ENCODE peak calls at places on chromosomes 7 and 10, in seven cellular contexts. One of them, this sample, is unnamed.

GRCh38 chr7:50317221-50317678 is 12.7 kb downstream of the IKZF1 start:
- DNase-seq in AG04450: no peak
- DNase-seq in ovary: no peak
- DNase-seq in right cardiac atrium: no peak
- DNase-seq in stimulated activated CD4-positive, alpha-beta T cell treated with anti-CD3 and anti-CD28 coated beads, Interleukin-4, amount 100 ng/mL, for 4 hours: no peak
- DNase-seq in activated CD8-positive, alpha-beta memory T cell treated with anti-CD3 and anti-CD28 coated beads, Interleukin-2, amount 50 U/mL, for 4 hours: no peak
- DNase-seq in upper lobe of right lung: no peak
- DNase-seq in this sample: no peak

GRCh38 chr10:27723436-27723835 is 22.2 kb downstream of the MKX start:
- DNase-seq in activated CD8-positive, alpha-beta memory T cell treated with anti-CD3 and anti-CD28 coated beads, Interleukin-2, amount 50 U/mL, for 4 hours: no peak
- DNase-seq in ovary: no peak
- DNase-seq in upper lobe of right lung: no peak
- DNase-seq in AG04450: no peak
- DNase-seq in right cardiac atrium: no peak
- DNase-seq in stimulated activated CD4-positive, alpha-beta T cell treated with anti-CD3 and anti-CD28 coated beads, Interleukin-4, amount 100 ng/mL, for 4 hours: no peak
- DNase-seq in this sample: no peak

GRCh38 chr7:20267482-20267881 is 50.3 kb upstream of the MACC1 start:
- DNase-seq in ovary: no peak
- DNase-seq in stimulated activated CD4-positive, alpha-beta T cell treated with anti-CD3 and anti-CD28 coated beads, Interleukin-4, amount 100 ng/mL, for 4 hours: no peak
- DNase-seq in right cardiac atrium: no peak
- DNase-seq in activated CD8-positive, alpha-beta memory T cell treated with anti-CD3 and anti-CD28 coated beads, Interleukin-2, amount 50 U/mL, for 4 hours: no peak
- DNase-seq in upper lobe of right lung: no peak
- DNase-seq in AG04450: no peak
- DNase-seq in this sample: no peak

GRCh38 chr10:29681700-29682444 is 47.1 kb upstream of the SVIL start:
- DNase-seq in right cardiac atrium: no peak
- DNase-seq in ovary: no peak
- DNase-seq in activated CD8-positive, alpha-beta memory T cell treated with anti-CD3 and anti-CD28 coated beads, Interleukin-2, amount 50 U/mL, for 4 hours: peak; percentile 26
- DNase-seq in AG04450: no peak
- DNase-seq in upper lobe of right lung: peak; percentile 77
- DNase-seq in stimulated activated CD4-positive, alpha-beta T cell treated with anti-CD3 and anti-CD28 coated beads, Interleukin-4, amount 100 ng/mL, for 4 hours: peak; percentile 40
- DNase-seq in this sample: no peak

GRCh38 chr7:149856-150636 is 42.3 kb upstream of the FAM20C start:
- DNase-seq in AG04450: no peak
- DNase-seq in ovary: peak; percentile 75
- DNase-seq in upper lobe of right lung: peak; percentile 91
- DNase-seq in activated CD8-positive, alpha-beta memory T cell treated with anti-CD3 and anti-CD28 coated beads, Interleukin-2, amount 50 U/mL, for 4 hours: peak; percentile 44
- DNase-seq in right cardiac atrium: peak; percentile 86
- DNase-seq in stimulated activated CD4-positive, alpha-beta T cell treated with anti-CD3 and anti-CD28 coated beads, Interleukin-4, amount 100 ng/mL, for 4 hours: peak; percentile 20
- DNase-seq in this sample: peak; percentile 56

GRCh38 chr7:92421676-92422435 is 25.4 kb upstream of the GATAD1 start:
- DNase-seq in ovary: peak; percentile 20
- DNase-seq in upper lobe of right lung: no peak
- DNase-seq in stimulated activated CD4-positive, alpha-beta T cell treated with anti-CD3 and anti-CD28 coated beads, Interleukin-4, amount 100 ng/mL, for 4 hours: no peak
- DNase-seq in AG04450: no peak
- DNase-seq in right cardiac atrium: no peak
- DNase-seq in activated CD8-positive, alpha-beta memory T cell treated with anti-CD3 and anti-CD28 coated beads, Interleukin-2, amount 50 U/mL, for 4 hours: no peak
- DNase-seq in this sample: no peak

GRCh38 chr10:132368881-132369635 is 27.9 kb upstream of the PWWP2B start:
- DNase-seq in upper lobe of right lung: no peak
- DNase-seq in AG04450: no peak
- DNase-seq in activated CD8-positive, alpha-beta memory T cell treated with anti-CD3 and anti-CD28 coated beads, Interleukin-2, amount 50 U/mL, for 4 hours: no peak
- DNase-seq in right cardiac atrium: no peak
- DNase-seq in ovary: no peak
- DNase-seq in stimulated activated CD4-positive, alpha-beta T cell treated with anti-CD3 and anti-CD28 coated beads, Interleukin-4, amount 100 ng/mL, for 4 hours: no peak
- DNase-seq in this sample: no peak

GRCh38 chr10:127527891-127528290 is 21.2 kb upstream of the NPS start:
- DNase-seq in AG04450: no peak
- DNase-seq in ovary: peak; percentile 37
- DNase-seq in upper lobe of right lung: no peak
- DNase-seq in stimulated activated CD4-positive, alpha-beta T cell treated with anti-CD3 and anti-CD28 coated beads, Interleukin-4, amount 100 ng/mL, for 4 hours: no peak
- DNase-seq in right cardiac atrium: peak; percentile 80
- DNase-seq in activated CD8-positive, alpha-beta memory T cell treated with anti-CD3 and anti-CD28 coated beads, Interleukin-2, amount 50 U/mL, for 4 hours: no peak
- DNase-seq in this sample: peak; percentile 51

GRCh38 chr7:83996879-83997278 is 197.7 kb downstream of the SEMA3A start:
- DNase-seq in stimulated activated CD4-positive, alpha-beta T cell treated with anti-CD3 and anti-CD28 coated beads, Interleukin-4, amount 100 ng/mL, for 4 hours: no peak
- DNase-seq in activated CD8-positive, alpha-beta memory T cell treated with anti-CD3 and anti-CD28 coated beads, Interleukin-2, amount 50 U/mL, for 4 hours: no peak
- DNase-seq in ovary: no peak
- DNase-seq in AG04450: no peak
- DNase-seq in upper lobe of right lung: no peak
- DNase-seq in right cardiac atrium: no peak
- DNase-seq in this sample: no peak

GRCh38 chr7:56009695-56010094 is 41.5 kb downstream of the PSPH start:
- DNase-seq in AG04450: no peak
- DNase-seq in stimulated activated CD4-positive, alpha-beta T cell treated with anti-CD3 and anti-CD28 coated beads, Interleukin-4, amount 100 ng/mL, for 4 hours: no peak
- DNase-seq in right cardiac atrium: no peak
- DNase-seq in activated CD8-positive, alpha-beta memory T cell treated with anti-CD3 and anti-CD28 coated beads, Interleukin-2, amount 50 U/mL, for 4 hours: no peak
- DNase-seq in ovary: no peak
- DNase-seq in upper lobe of right lung: no peak
- DNase-seq in this sample: peak; percentile 65

GRCh38 chr10:59977486-59977885 is 71.1 kb upstream of the CCDC6 start:
- DNase-seq in activated CD8-positive, alpha-beta memory T cell treated with anti-CD3 and anti-CD28 coated beads, Interleukin-2, amount 50 U/mL, for 4 hours: no peak
- DNase-seq in AG04450: no peak
- DNase-seq in right cardiac atrium: no peak
- DNase-seq in ovary: no peak
- DNase-seq in stimulated activated CD4-positive, alpha-beta T cell treated with anti-CD3 and anti-CD28 coated beads, Interleukin-4, amount 100 ng/mL, for 4 hours: no peak
- DNase-seq in upper lobe of right lung: no peak
- DNase-seq in this sample: no peak

GRCh38 chr7:68754414-68754813 is 843.9 kb upstream of the AUTS2 start:
- DNase-seq in AG04450: no peak
- DNase-seq in stimulated activated CD4-positive, alpha-beta T cell treated with anti-CD3 and anti-CD28 coated beads, Interleukin-4, amount 100 ng/mL, for 4 hours: no peak
- DNase-seq in activated CD8-positive, alpha-beta memory T cell treated with anti-CD3 and anti-CD28 coated beads, Interleukin-2, amount 50 U/mL, for 4 hours: no peak
- DNase-seq in ovary: no peak
- DNase-seq in upper lobe of right lung: no peak
- DNase-seq in right cardiac atrium: no peak
- DNase-seq in this sample: no peak

GRCh38 chr7:36683695-36684357 is 40.5 kb downstream of the AOAH start:
- DNase-seq in activated CD8-positive, alpha-beta memory T cell treated with anti-CD3 and anti-CD28 coated beads, Interleukin-2, amount 50 U/mL, for 4 hours: no peak
- DNase-seq in upper lobe of right lung: no peak
- DNase-seq in right cardiac atrium: no peak
- DNase-seq in ovary: no peak
- DNase-seq in AG04450: no peak
- DNase-seq in stimulated activated CD4-positive, alpha-beta T cell treated with anti-CD3 and anti-CD28 coated beads, Interleukin-4, amount 100 ng/mL, for 4 hours: no peak
- DNase-seq in this sample: no peak

GRCh38 chr7:33495207-33495606 is 365.8 kb downstream of the BBS9 start:
- DNase-seq in activated CD8-positive, alpha-beta memory T cell treated with anti-CD3 and anti-CD28 coated beads, Interleukin-2, amount 50 U/mL, for 4 hours: no peak
- DNase-seq in stimulated activated CD4-positive, alpha-beta T cell treated with anti-CD3 and anti-CD28 coated beads, Interleukin-4, amount 100 ng/mL, for 4 hours: no peak
- DNase-seq in upper lobe of right lung: no peak
- DNase-seq in ovary: no peak
- DNase-seq in AG04450: no peak
- DNase-seq in right cardiac atrium: no peak
- DNase-seq in this sample: no peak

GRCh38 chr10:130022501-130023299 is 58.6 kb upstream of the EBF3 start:
- DNase-seq in ovary: no peak
- DNase-seq in right cardiac atrium: no peak
- DNase-seq in upper lobe of right lung: peak; percentile 51
- DNase-seq in AG04450: peak; percentile 11
- DNase-seq in activated CD8-positive, alpha-beta memory T cell treated with anti-CD3 and anti-CD28 coated beads, Interleukin-2, amount 50 U/mL, for 4 hours: no peak
- DNase-seq in stimulated activated CD4-positive, alpha-beta T cell treated with anti-CD3 and anti-CD28 coated beads, Interleukin-4, amount 100 ng/mL, for 4 hours: no peak
- DNase-seq in this sample: no peak

GRCh38 chr10:118958984-118959916 is 70.3 kb upstream of the NANOS1 start:
- DNase-seq in ovary: no peak
- DNase-seq in stimulated activated CD4-positive, alpha-beta T cell treated with anti-CD3 and anti-CD28 coated beads, Interleukin-4, amount 100 ng/mL, for 4 hours: no peak
- DNase-seq in activated CD8-positive, alpha-beta memory T cell treated with anti-CD3 and anti-CD28 coated beads, Interleukin-2, amount 50 U/mL, for 4 hours: no peak
- DNase-seq in right cardiac atrium: peak; percentile 82
- DNase-seq in upper lobe of right lung: no peak
- DNase-seq in AG04450: no peak
- DNase-seq in this sample: no peak

GRCh38 chr10:25815999-25816768 is 117.8 kb upstream of the MYO3A start:
- DNase-seq in AG04450: no peak
- DNase-seq in stimulated activated CD4-positive, alpha-beta T cell treated with anti-CD3 and anti-CD28 coated beads, Interleukin-4, amount 100 ng/mL, for 4 hours: no peak
- DNase-seq in activated CD8-positive, alpha-beta memory T cell treated with anti-CD3 and anti-CD28 coated beads, Interleukin-2, amount 50 U/mL, for 4 hours: no peak
- DNase-seq in ovary: no peak
- DNase-seq in right cardiac atrium: no peak
- DNase-seq in upper lobe of right lung: no peak
- DNase-seq in this sample: no peak

This sample was measured in hippocampal formation.